ENCODE peak calls at places on chromosomes 11 and 22, in five cellular contexts. One of them, this sample, is unnamed.

GRCh38 chr11:70796601-70797000 is 398.3 kb downstream of the CTTN start:
- DNase-seq in HCT116: peak
- DNase-seq in HL-60: no peak
- DNase-seq in transverse colon: no peak
- DNase-seq in GM12891: no peak
- DNase-seq in this sample: no peak

GRCh38 chr11:116044946-116045345 is 540.7 kb upstream of the CADM1 start:
- DNase-seq in transverse colon: no peak
- DNase-seq in HCT116: no peak
- DNase-seq in GM12891: no peak
- DNase-seq in HL-60: no peak
- DNase-seq in this sample: no peak

GRCh38 chr11:40425168-40425567 is 1034.3 kb downstream of the LRRC4C start:
- DNase-seq in HL-60: no peak
- DNase-seq in HCT116: no peak
- DNase-seq in GM12891: no peak
- DNase-seq in transverse colon: no peak
- DNase-seq in this sample: no peak

GRCh38 chr11:131486100-131486499 is 115.7 kb downstream of the NTM start:
- DNase-seq in GM12891: no peak
- DNase-seq in HCT116: no peak
- DNase-seq in HL-60: no peak
- DNase-seq in transverse colon: no peak
- DNase-seq in this sample: no peak

GRCh38 chr11:33736148-33736809 is at the start of gene CD59:
- DNase-seq in HCT116: peak
- DNase-seq in HL-60: peak
- DNase-seq in GM12891: peak
- DNase-seq in transverse colon: peak
- DNase-seq in this sample: peak

GRCh38 chr22:38305481-38306448 is 11.5 kb downstream of the CSNK1E start:
- DNase-seq in GM12891: no peak
- DNase-seq in HCT116: no peak
- DNase-seq in transverse colon: peak
- DNase-seq in HL-60: no peak
- DNase-seq in this sample: no peak

GRCh38 chr11:88246680-88247079 is 71.4 kb upstream of the RAB38 start:
- DNase-seq in HCT116: no peak
- DNase-seq in HL-60: no peak
- DNase-seq in GM12891: no peak
- DNase-seq in transverse colon: no peak
- DNase-seq in this sample: no peak

GRCh38 chr22:38861170-38861874 is 10.7 kb downstream of the CBX6 start:
- DNase-seq in transverse colon: no peak
- DNase-seq in HL-60: no peak
- DNase-seq in GM12891: no peak
- DNase-seq in HCT116: no peak
- DNase-seq in this sample: no peak

GRCh38 chr11:6523253-6523652 is 26.2 kb downstream of the DNHD1 start:
- DNase-seq in GM12891: no peak
- DNase-seq in transverse colon: no peak
- DNase-seq in HCT116: peak
- DNase-seq in HL-60: no peak
- DNase-seq in this sample: no peak

GRCh38 chr22:50733521-50734342 is 4.3 kb upstream of the ACR start:
- DNase-seq in transverse colon: peak
- DNase-seq in HCT116: no peak
- DNase-seq in HL-60: no peak
- DNase-seq in GM12891: no peak
- DNase-seq in this sample: peak

GRCh38 chr11:128848815-128849455 is 18.2 kb downstream of the KCNJ1 start:
- DNase-seq in GM12891: peak
- DNase-seq in transverse colon: peak
- DNase-seq in HL-60: peak
- DNase-seq in HCT116: peak
- DNase-seq in this sample: no peak
- TF ChIP-seq POLR2AphosphoS5 in GM12891: no peak
- TF ChIP-seq POLR2AphosphoS5 in transverse colon: no peak
- TF ChIP-seq POLR2AphosphoS5 in HL-60: no peak
- TF ChIP-seq POLR2AphosphoS5 in HCT116: no peak
- TF ChIP-seq POLR2AphosphoS5 in this sample: no peak

GRCh38 chr22:36332623-36333331 is 55.0 kb downstream of the MYH9 start:
- DNase-seq in transverse colon: peak
- DNase-seq in HCT116: no peak
- DNase-seq in HL-60: peak
- DNase-seq in GM12891: no peak
- DNase-seq in this sample: no peak

GRCh38 chr22:36330655-36331305 is 57.0 kb downstream of the MYH9 start:
- DNase-seq in transverse colon: no peak
- DNase-seq in HCT116: no peak
- DNase-seq in HL-60: peak
- DNase-seq in GM12891: no peak
- DNase-seq in this sample: no peak

GRCh38 chr22:36331306-36331911 is 56.4 kb downstream of the MYH9 start:
- DNase-seq in GM12891: peak
- DNase-seq in transverse colon: peak
- DNase-seq in HL-60: peak
- DNase-seq in HCT116: peak
- DNase-seq in this sample: no peak

GRCh38 chr22:36333632-36334031 is 54.1 kb downstream of the MYH9 start:
- DNase-seq in transverse colon: no peak
- DNase-seq in GM12891: no peak
- DNase-seq in HCT116: no peak
- DNase-seq in HL-60: no peak
- DNase-seq in this sample: no peak

DNA sequence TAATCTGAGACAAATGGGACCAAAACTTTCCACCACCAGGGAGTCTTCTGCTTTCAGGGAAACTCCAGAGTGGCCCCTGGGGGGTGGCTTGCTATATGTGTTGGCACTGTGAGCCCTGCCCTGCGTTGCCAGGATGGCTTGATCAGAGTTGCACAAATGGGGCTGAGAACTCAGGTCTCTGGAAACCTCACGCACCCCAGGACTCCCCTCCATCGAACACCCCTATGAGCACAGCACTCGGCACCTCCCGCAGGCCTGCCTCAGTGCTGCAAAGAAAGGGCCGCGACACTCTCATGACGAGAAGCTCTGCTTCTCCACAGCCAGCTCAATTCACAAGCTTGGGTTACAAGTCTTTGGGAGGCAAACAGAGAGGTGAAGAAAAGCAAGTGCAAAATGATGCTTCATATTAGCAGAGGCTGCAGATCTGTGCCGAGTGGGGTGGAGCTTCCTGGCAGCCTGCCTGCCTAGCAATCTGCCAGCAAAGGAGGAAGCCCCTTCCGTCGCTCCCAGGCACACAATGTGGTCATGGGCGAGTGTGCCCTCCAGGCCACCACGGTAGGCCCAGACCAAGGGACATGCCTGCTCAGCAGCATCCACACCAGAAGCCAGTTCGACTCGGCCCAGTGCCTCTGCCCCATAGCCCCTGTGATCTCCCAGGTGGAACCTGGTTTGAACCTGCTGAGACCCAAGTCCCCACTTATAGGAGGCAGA is 55.7 kb downstream of the MYH9 start:
- DNase-seq in transverse colon: peak
- DNase-seq in GM12891: no peak
- DNase-seq in HL-60: peak
- DNase-seq in HCT116: no peak
- DNase-seq in this sample: no peak
- TF ChIP-seq POLR2AphosphoS5 in transverse colon: no peak
- TF ChIP-seq POLR2AphosphoS5 in GM12891: peak
- TF ChIP-seq POLR2AphosphoS5 in HL-60: peak
- TF ChIP-seq POLR2AphosphoS5 in HCT116: no peak
- TF ChIP-seq POLR2AphosphoS5 in this sample: no peak

DNA sequence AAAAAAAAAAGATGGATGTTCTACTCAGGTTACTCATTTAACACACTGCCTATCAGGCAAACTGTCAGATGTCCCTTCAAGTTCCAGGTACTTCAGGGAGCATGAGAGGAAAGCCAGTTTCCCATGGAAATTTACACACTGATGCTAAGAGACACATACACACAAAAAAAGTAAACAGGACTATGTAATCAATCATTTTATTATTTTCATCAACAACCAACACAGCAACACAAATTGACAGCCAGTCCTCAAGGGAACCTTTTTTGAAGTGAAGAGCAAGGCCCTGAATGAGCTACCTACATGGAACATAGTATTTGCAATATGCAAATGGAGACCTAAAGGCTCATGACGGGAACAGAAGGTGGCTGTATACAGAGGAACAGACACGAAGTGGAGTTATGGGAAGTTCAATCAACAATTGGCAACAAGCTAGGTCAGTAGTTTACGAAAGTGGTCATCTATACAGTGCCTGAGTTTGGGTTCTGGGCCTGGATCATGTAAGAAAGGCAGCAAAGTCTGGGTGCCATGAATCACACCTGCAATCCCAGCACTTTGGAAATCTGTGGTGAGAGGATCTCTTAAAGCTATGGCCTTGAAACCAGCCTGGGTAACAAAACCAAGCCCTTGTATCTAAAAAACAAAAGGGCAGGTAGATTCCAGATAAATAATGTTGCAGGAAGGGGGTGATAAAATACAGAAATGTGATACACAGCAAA is 12.6 kb upstream of the WDR74 start:
- DNase-seq in transverse colon: no peak
- DNase-seq in HL-60: no peak
- DNase-seq in HCT116: no peak
- DNase-seq in GM12891: no peak
- DNase-seq in this sample: no peak
- TF ChIP-seq POLR2AphosphoS5 in transverse colon: peak
- TF ChIP-seq POLR2AphosphoS5 in HL-60: peak
- TF ChIP-seq POLR2AphosphoS5 in HCT116: no peak
- TF ChIP-seq POLR2AphosphoS5 in GM12891: no peak
- TF ChIP-seq POLR2AphosphoS5 in this sample: no peak

DNA sequence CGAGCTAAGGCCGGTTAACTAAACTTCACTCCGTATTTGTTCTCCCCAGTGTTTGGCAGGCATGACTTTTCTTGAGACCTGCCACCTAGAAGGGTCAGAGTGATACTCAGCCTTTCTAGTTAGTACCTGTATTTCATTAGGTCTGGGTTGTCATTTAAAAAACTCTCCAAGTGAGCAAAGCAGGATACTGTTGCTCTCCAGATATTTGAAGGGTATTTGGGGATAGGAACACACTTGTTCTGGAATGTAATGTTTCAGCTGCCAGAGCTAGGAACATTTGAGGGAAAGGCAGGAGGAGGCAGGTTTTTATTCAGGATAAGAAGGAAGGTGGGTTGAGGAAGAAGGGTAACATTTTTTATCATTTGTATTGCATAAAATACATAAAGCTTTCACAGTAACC is 140.1 kb downstream of the TRIM44 start:
- DNase-seq in transverse colon: no peak
- DNase-seq in GM12891: no peak
- DNase-seq in HCT116: no peak
- DNase-seq in HL-60: no peak
- DNase-seq in this sample: no peak
- TF ChIP-seq POLR2AphosphoS5 in transverse colon: no peak
- TF ChIP-seq POLR2AphosphoS5 in GM12891: no peak
- TF ChIP-seq POLR2AphosphoS5 in HCT116: no peak
- TF ChIP-seq POLR2AphosphoS5 in HL-60: no peak
- TF ChIP-seq POLR2AphosphoS5 in this sample: no peak

GRCh38 chr22:31345331-31346254 is 553 bp downstream of the PATZ1 start:
- DNase-seq in transverse colon: peak
- DNase-seq in GM12891: peak
- DNase-seq in HCT116: peak
- DNase-seq in HL-60: peak
- DNase-seq in this sample: peak

GRCh38 chr22:31347251-31348008 is 1.3 kb upstream of the PATZ1 start:
- DNase-seq in transverse colon: peak
- DNase-seq in HCT116: peak
- DNase-seq in GM12891: peak
- DNase-seq in HL-60: peak
- DNase-seq in this sample: peak

GRCh38 chr22:31344369-31345330 is 1.5 kb downstream of the PATZ1 start:
- DNase-seq in transverse colon: peak
- DNase-seq in HL-60: peak
- DNase-seq in HCT116: no peak
- DNase-seq in GM12891: no peak
- DNase-seq in this sample: no peak

GRCh38 chr22:31346733-31347250 is 646 bp upstream of the PATZ1 start:
- DNase-seq in HL-60: peak
- DNase-seq in transverse colon: peak
- DNase-seq in HCT116: no peak
- DNase-seq in GM12891: peak
- DNase-seq in this sample: no peak

DNA sequence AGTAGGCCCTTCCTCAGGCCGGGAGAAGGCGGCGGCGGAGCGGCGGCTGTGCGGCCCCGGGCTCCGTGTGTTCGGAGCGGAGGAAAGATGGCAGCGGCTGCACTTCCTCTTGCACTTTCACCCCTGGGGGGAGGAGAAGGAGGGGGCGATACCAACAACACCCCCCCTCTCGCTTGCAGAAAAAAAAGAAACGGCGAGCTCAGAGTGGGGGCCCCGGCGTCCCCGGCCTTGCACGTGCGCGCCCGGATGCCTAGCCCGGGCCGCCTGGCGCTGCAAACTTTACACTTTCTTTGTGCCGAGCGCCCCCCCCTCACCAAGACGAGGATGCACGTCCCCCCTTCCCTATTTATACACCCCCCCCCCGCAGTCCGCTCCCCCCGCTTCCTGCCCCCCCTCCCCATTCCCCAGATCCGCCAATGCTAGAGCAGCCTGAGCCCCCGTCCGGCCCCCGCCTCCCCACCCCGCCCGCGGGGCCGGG is at the start of gene PATZ1:
- DNase-seq in transverse colon: peak
- DNase-seq in GM12891: peak
- DNase-seq in HCT116: peak
- DNase-seq in HL-60: peak
- DNase-seq in this sample: peak
- TF ChIP-seq POLR2AphosphoS5 in transverse colon: no peak
- TF ChIP-seq POLR2AphosphoS5 in GM12891: no peak
- TF ChIP-seq POLR2AphosphoS5 in HCT116: peak
- TF ChIP-seq POLR2AphosphoS5 in HL-60: peak
- TF ChIP-seq POLR2AphosphoS5 in this sample: no peak

GRCh38 chr11:92810423-92810822 is 159.0 kb upstream of the MTNR1B start:
- DNase-seq in transverse colon: no peak
- DNase-seq in HL-60: no peak
- DNase-seq in HCT116: no peak
- DNase-seq in GM12891: no peak
- DNase-seq in this sample: no peak

GRCh38 chr11:92811341-92811740 is 158.1 kb upstream of the MTNR1B start:
- DNase-seq in GM12891: no peak
- DNase-seq in transverse colon: no peak
- DNase-seq in HL-60: no peak
- DNase-seq in HCT116: no peak
- DNase-seq in this sample: no peak

GRCh38 chr11:92812841-92813240 is 156.6 kb upstream of the MTNR1B start:
- DNase-seq in HL-60: no peak
- DNase-seq in GM12891: no peak
- DNase-seq in transverse colon: no peak
- DNase-seq in HCT116: no peak
- DNase-seq in this sample: no peak

GRCh38 chr11:92804388-92804787 is 165.1 kb upstream of the MTNR1B start:
- DNase-seq in HCT116: no peak
- DNase-seq in GM12891: no peak
- DNase-seq in transverse colon: no peak
- DNase-seq in HL-60: no peak
- DNase-seq in this sample: no peak

DNA sequence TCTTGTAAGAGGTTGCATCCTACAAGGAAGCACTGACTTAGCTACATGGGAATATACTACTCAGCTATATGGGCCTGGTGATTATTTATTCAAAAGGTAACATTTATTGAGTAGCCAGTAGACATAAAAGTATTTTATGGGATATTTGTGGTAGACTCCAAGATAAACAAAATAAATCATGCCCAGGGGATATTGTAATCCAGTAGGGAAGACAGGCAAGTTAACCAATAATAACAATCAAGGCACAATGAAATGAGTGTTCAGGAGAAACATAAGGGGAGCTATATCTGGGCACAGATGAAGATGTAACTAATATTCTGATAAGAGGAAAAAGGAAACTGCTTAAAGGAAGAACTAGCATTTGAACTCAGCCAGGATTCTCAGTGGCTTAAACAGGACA is 161.4 kb upstream of the MTNR1B start:
- DNase-seq in transverse colon: no peak
- DNase-seq in HCT116: no peak
- DNase-seq in HL-60: no peak
- DNase-seq in GM12891: no peak
- DNase-seq in this sample: no peak
- TF ChIP-seq POLR2AphosphoS5 in transverse colon: no peak
- TF ChIP-seq POLR2AphosphoS5 in HCT116: no peak
- TF ChIP-seq POLR2AphosphoS5 in HL-60: no peak
- TF ChIP-seq POLR2AphosphoS5 in GM12891: no peak
- TF ChIP-seq POLR2AphosphoS5 in this sample: no peak

This sample was measured in suprapubic skin.